ENCODE peak calls at places on chromosomes 3 and 15, in five cellular contexts. N, E, W, T and F are unnamed samples.

GRCh38 chr15:50024183-50024795 is 94.7 kb downstream of the ATP8B4 start:
- DNase-seq in E (no peak), N (no peak), T (no peak), W (no peak), F (no peak)

GRCh38 chr3:171984883-171985282 is 54.5 kb upstream of the FNDC3B start:
- DNase-seq in N (no peak), W (no peak), T (no peak), E (no peak), F (no peak)

GRCh38 chr3:144585953-144586352 is 614.3 kb downstream of the DIPK2A start:
- DNase-seq in W (no peak), E (no peak), T (no peak), N (no peak), F (no peak)

GRCh38 chr3:14490831-14491230 is 49.3 kb downstream of the GRIP2 start:
- DNase-seq in W (no peak), N (no peak), T (no peak), E (no peak), F (no peak)

GRCh38 chr3:48247401-48247807 is 6.5 kb downstream of the ZNF589 start:
- DNase-seq in T (no peak), E (no peak), W (no peak), N (peak; percentile 49), F (no peak)

GRCh38 chr3:102979202-102979601 is 544.4 kb downstream of the ZPLD1 start:
- DNase-seq in N (no peak), W (no peak), E (no peak), T (no peak), F (no peak)

GRCh38 chr3:45112939-45113338 is 33.2 kb downstream of the CDCP1 start:
- DNase-seq in T (no peak), N (no peak), E (no peak), W (no peak), F (no peak)

GRCh38 chr3:54870423-54870822 is 57.4 kb downstream of the LRTM1 start:
- DNase-seq in N (peak; percentile 51), T (no peak), W (no peak), E (peak; percentile 90), F (no peak)

GRCh38 chr3:155995525-155996370 is 124.6 kb upstream of the KCNAB1 start:
- DNase-seq in W (no peak), E (peak; percentile 19), N (no peak), T (no peak), F (no peak)

GRCh38 chr15:43648649-43649429 is at the start of gene CATSPER2:
- DNase-seq in W (no peak), E (no peak), T (no peak), N (no peak), F (no peak)

GRCh38 chr3:72380193-72380592 is 468.1 kb downstream of the SHQ1 start:
- DNase-seq in N (no peak), T (no peak), W (no peak), E (peak; percentile 21), F (no peak)

GRCh38 chr3:115380883-115381572 is 233.9 kb upstream of the ZBTB20 start:
- DNase-seq in E (no peak), T (no peak), N (no peak), W (no peak), F (no peak)

GRCh38 chr15:79007066-79007465 is 62.2 kb upstream of the CTSH start:
- DNase-seq in T (peak; percentile 44), W (no peak), E (peak; percentile 44), N (peak; percentile 59), F (no peak)

GRCh38 chr15:39205506-39206371 is 375.1 kb upstream of the THBS1 start:
- DNase-seq in T (no peak), N (no peak), W (no peak), E (no peak), F (no peak)

GRCh38 chr3:30131171-30131570 is 475.2 kb upstream of the TGFBR2 start:
- DNase-seq in E (no peak), N (no peak), W (no peak), T (no peak), F (no peak)

GRCh38 chr3:108152261-108152660 is 61.4 kb upstream of the CD47 start:
- DNase-seq in T (no peak), W (no peak), N (no peak), E (no peak), F (no peak)

GRCh38 chr15:39918688-39919385 is 1.2 kb downstream of the GPR176 start:
- DNase-seq in T (no peak), W (peak; percentile 36), N (no peak), E (peak; percentile 81), F (no peak)

GRCh38 chr15:34206016-34206415 is 3.9 kb downstream of the KATNBL1 start:
- DNase-seq in W (peak; percentile 38), E (no peak), T (no peak), N (no peak), F (no peak)

GRCh38 chr3:156978471-156978961 is 152.4 kb downstream of the LEKR1 start:
- DNase-seq in E (no peak), T (no peak), W (no peak), N (no peak), F (no peak)

GRCh38 chr15:25245801-25246622 is 192.8 kb downstream of the UBE3A start:
- DNase-seq in W (no peak), E (no peak), N (peak; percentile 15), T (peak; percentile 12), F (peak; percentile 50)

GRCh38 chr3:185658504-185658912 is 72.4 kb downstream of the SENP2 start:
- DNase-seq in E (peak; percentile 99), T (no peak), W (peak; percentile 99), N (peak; percentile 72), F (peak; percentile 93)

GRCh38 chr3:188627652-188628051 is 473.7 kb downstream of the LPP start:
- DNase-seq in T (no peak), N (no peak), W (peak; percentile 71), E (peak; percentile 55), F (no peak)

GRCh38 chr15:82298520-82298919 is 35.9 kb downstream of the SAXO2 start:
- DNase-seq in W (no peak), T (no peak), N (no peak), E (no peak), F (no peak)

GRCh38 chr3:94115482-94115881 is 52.6 kb downstream of the NSUN3 start:
- DNase-seq in T (no peak), W (no peak), E (peak; percentile 47), N (no peak), F (no peak)

GRCh38 chr3:129432036-129432435 is 3.6 kb upstream of the EFCAB12 start:
- DNase-seq in N (no peak), T (no peak), E (no peak), W (no peak), F (no peak)

GRCh38 chr3:138442996-138443395 is 8.6 kb downstream of the ESYT3 start:
- DNase-seq in T (no peak), W (no peak), E (no peak), N (no peak), F (no peak)

GRCh38 chr3:78986702-78987101 is 781.1 kb downstream of the ROBO1 start:
- DNase-seq in E (no peak), W (no peak), T (no peak), N (no peak), F (no peak)

GRCh38 chr15:49627407-49627877 is 6.6 kb downstream of the DTWD1 start:
- DNase-seq in T (no peak), W (peak; percentile 38), E (peak; percentile 83), N (no peak), F (no peak)

GRCh38 chr3:90007786-90008499 is 900.5 kb downstream of the EPHA3 start:
- DNase-seq in E (no peak), N (no peak), W (no peak), T (no peak), F (peak; percentile 26)

GRCh38 chr3:98596902-98597500 is 3.6 kb upstream of the CPOX start:
- DNase-seq in E (peak; percentile 22), W (no peak), T (no peak), N (no peak), F (no peak)

GRCh38 chr3:28590216-28590615 is 241.6 kb upstream of the AZI2 start:
- DNase-seq in T (no peak), E (no peak), N (no peak), W (no peak), F (no peak)

GRCh38 chr3:27556854-27557253 is 72.7 kb upstream of the SLC4A7 start:
- DNase-seq in N (no peak), E (no peak), T (no peak), W (no peak), F (no peak)
- H3K27ac ChIP-seq in N (no peak overlapping the region), E (no peak overlapping the region), T (no peak overlapping the region), W (no peak overlapping the region), F (peak overlapping the region; percentile 82)

GRCh38 chr15:81157939-81158223 is 23.8 kb downstream of the CFAP161 start:
- DNase-seq in W (no peak), T (no peak), N (no peak), E (no peak), F (no peak)
- H3K27me3 ChIP-seq in W (no peaks in the 10 kb centered on the region), T (no peaks in the 10 kb centered on the region), N (peaks cover 12% of the 10 kb centered on the region), E (no peaks in the 10 kb centered on the region), F (no peaks in the 10 kb centered on the region)

DNA sequence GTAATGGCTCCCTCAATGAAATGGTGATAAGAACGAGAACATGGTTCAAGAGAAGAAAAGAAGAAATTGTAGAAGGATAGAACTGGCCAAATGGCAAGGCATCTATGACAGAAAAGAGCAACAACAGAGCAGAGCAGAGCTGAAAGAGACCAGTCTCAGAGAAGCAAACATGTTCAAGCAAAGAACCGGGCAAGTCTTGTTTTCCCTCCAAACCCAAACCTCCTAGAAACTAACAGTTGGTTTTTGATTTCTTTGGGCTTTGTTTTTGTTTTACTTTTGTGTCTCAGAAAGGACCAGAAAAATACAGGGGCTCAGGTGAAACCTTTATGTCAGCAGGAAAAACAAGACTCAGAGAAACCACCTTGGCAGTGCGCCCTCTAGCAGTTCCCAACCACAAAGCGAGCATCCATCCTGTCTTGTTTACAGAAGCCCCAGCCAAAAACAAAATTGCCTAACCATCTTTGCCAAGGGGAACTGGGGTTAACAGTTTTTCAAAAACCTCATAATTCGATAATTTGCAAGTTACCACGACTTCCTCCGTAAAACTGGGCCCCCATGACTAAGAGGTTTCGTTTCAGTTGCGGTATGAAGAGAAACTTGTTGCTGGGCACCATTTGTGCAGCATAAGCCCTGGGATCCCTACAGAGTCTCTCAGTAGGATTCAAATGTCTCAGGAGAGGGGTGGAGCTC is 159.2 kb upstream of the SLC24A5 start:
- DNase-seq in N (no peak), W (no peak), E (no peak), T (no peak), F (no peak)
- H3K4me3 ChIP-seq in N (no peak overlapping the region), W (no peak overlapping the region), E (no peak overlapping the region), T (no peak overlapping the region), F (no peak overlapping the region)

DNA sequence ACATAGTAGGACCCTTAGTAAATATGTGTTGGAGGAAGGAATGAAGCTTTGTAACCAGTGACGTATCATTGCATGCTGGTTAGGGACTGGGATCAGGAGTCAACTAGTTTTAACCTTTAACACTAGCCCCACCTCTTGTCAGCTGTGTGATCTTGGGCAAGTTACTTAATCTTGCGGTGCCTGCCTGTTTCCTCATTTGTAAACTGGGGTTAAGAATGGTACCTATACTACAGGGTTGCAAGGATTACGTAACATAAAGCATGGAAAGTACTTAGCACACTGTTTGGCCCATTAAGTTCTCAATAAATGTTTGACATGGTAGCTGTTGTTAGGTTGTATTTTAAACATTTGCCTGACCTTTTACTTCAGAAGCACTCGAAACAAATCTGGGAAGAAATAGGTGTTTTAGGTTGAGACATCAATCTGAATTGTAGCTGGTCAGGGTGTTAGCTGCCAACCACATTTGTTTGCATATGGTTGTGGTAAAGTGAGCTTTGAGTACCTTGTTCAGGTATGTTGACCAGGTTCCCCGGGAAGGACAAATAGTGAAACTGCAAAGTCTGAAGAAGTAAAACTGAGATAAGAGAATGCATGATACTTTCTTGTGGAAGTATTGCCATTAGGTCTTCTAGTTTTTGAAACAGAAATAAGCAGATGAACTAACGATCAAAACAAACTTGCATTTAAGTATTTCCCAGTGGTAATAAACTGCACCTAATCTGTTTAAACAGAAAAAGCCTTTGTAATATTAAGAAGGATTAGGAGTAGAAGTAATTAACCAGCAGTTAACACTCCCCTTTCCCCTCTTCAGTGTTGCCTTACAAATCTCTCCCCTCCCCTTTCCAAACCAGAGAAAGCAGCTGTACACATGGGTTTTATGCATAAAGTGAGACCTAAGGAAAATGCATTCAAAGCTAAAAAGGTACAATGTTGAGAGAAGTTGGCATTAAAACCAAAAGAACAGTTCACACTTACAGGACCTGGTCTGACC is 25.8 kb upstream of the SCAANT1 start:
- DNase-seq in W (no peak), T (peak; percentile 49), N (no peak), E (no peak), F (no peak)
- H3K27ac ChIP-seq in W (no peak overlapping the region), T (no peak overlapping the region), N (no peak overlapping the region), E (no peak overlapping the region), F (no peak overlapping the region)